ENCODE peak calls at places on chromosomes 1 and 21, in ten cellular contexts. P is GM13977; Z is stimulated activated CD8-positive, alpha-beta memory T cell treated with anti-CD3 and anti-CD28 coated beads, Interleukin-7, amount 100 ng/mL, for 1 hour; W is skeletal muscle cell; Q is T47D; M is cerebellar cortex; U is DND-41; T is PC-3; I is stimulated activated CD4-positive, alpha-beta T cell treated with anti-CD3 and anti-CD28 coated beads, Interleukin-4, amount 100 ng/mL, for 4 hours; B is neural progenitor cell. N is an unnamed sample.

GRCh38 chr1:61320575-61320974 is 238.2 kb downstream of the NFIA start:
- DNase-seq in P (no peak), U (no peak), Z (no peak), B (no peak), W (no peak), T (no peak), I (no peak), M (no peak), Q (no peak), N (no peak)

GRCh38 chr1:73472810-73473209 is 725.2 kb downstream of the LRRIQ3 start:
- DNase-seq in W (no peak), M (no peak), Z (no peak), Q (no peak), U (no peak), P (no peak), B (no peak), T (no peak), I (no peak), N (no peak)

GRCh38 chr1:30755334-30755733 is 2.2 kb downstream of the LAPTM5 start:
- DNase-seq in T (no peak), Z (no peak), Q (no peak), I (no peak), P (no peak), W (no peak), M (no peak), U (no peak), B (no peak), N (no peak)

GRCh38 chr1:183633676-183634343 is 1.8 kb downstream of the ARPC5 start:
- DNase-seq in M (peak; percentile 74), I (no peak), W (peak; percentile 71), T (peak; percentile 74), Q (peak; percentile 10), B (peak; percentile 51), Z (no peak), U (peak; percentile 60), P (peak; percentile 40), N (peak; percentile 16)

GRCh38 chr21:25903599-25903998 is 168.8 kb downstream of the GABPA start:
- DNase-seq in Z (no peak), W (no peak), M (no peak), I (no peak), P (no peak), B (no peak), T (no peak), Q (no peak), U (no peak), N (no peak)

GRCh38 chr1:99751877-99752504 is 14.4 kb downstream of the FRRS1 start:
- DNase-seq in I (no peak), U (no peak), B (no peak), P (no peak), T (no peak), Q (no peak), Z (no peak), W (no peak), M (no peak), N (no peak)

GRCh38 chr1:92989936-92990582 is 28.8 kb upstream of the DIPK1A start:
- DNase-seq in P (no peak), T (peak; percentile 30), U (peak; percentile 47), I (no peak), Z (no peak), M (no peak), B (no peak), W (no peak), Q (no peak), N (no peak)

GRCh38 chr21:42557420-42557819 is 43.8 kb downstream of the SLC37A1 start:
- DNase-seq in W (no peak), U (no peak), P (no peak), Q (no peak), B (no peak), I (no peak), M (no peak), T (no peak), Z (no peak), N (no peak)

GRCh38 chr1:33634806-33635205 is 162.4 kb downstream of the ZSCAN20 start:
- DNase-seq in T (peak; percentile 47), W (no peak), M (peak; percentile 33), B (peak; percentile 77), I (peak; percentile 9), Q (no peak), Z (no peak), U (peak; percentile 29), P (peak; percentile 58), N (no peak)

GRCh38 chr21:45450741-45451740 is 46.1 kb downstream of the COL18A1 start:
- DNase-seq in U (no peak), I (no peak), B (no peak), M (peak; percentile 56), Z (no peak), W (no peak), P (no peak), T (no peak), Q (no peak), N (no peak)

GRCh38 chr1:242211254-242212022 is 212.5 kb upstream of the MAP1LC3C start:
- DNase-seq in M (no peak), P (no peak), T (no peak), Z (no peak), Q (no peak), U (no peak), I (no peak), W (no peak), B (peak; percentile 42), N (no peak)

GRCh38 chr1:39167632-39168209 is 36.8 kb upstream of the MACF1 start:
- DNase-seq in Z (no peak), B (no peak), U (no peak), W (no peak), T (no peak), I (no peak), M (no peak), P (no peak), Q (no peak), N (no peak)

GRCh38 chr1:34013958-34014737 is 150.3 kb downstream of the HMGB4 start:
- DNase-seq in B (peak; percentile 73), M (peak; percentile 16), U (peak; percentile 27), T (no peak), Q (no peak), Z (no peak), W (no peak), I (no peak), P (peak; percentile 36), N (no peak)

GRCh38 chr1:188027613-188028012 is 1198.9 kb downstream of the PLA2G4A start:
- DNase-seq in B (no peak), P (peak; percentile 19), Q (no peak), M (no peak), T (peak; percentile 79), W (peak; percentile 65), Z (no peak), U (no peak), I (no peak), N (no peak)

GRCh38 chr21:14609274-14609673 is 63.2 kb upstream of the SAMSN1 start:
- DNase-seq in B (no peak), I (no peak), T (no peak), Q (no peak), W (no peak), U (no peak), Z (no peak), P (no peak), M (no peak), N (no peak)